ENCODE peak calls at places on chromosomes 1 and 21, in ten cellular contexts. E is stimulated activated CD8-positive, alpha-beta memory T cell treated with anti-CD3 and anti-CD28 coated beads, Interleukin-15, amount 100 ng/mL, for 1 hour; C is OCI-LY7; B is SJCRH30; U is LHCN-M2; F is adrenal gland; I is Right ventricle myocardium superior; T is RCC 7860; P is mammary epithelial cell; Y is lower lobe of right lung. H is an unnamed sample.
A peak's percentile ranks its signal among the peaks of the same experiment; 100 is the strongest.

GRCh38 chr1:160346953-160347352 is 3.8 kb downstream of the NCSTN start:
- DNase-seq in I (no peak), C (peak; percentile 50), B (no peak), Y (peak; percentile 66), T (no peak), P (no peak), E (no peak), U (no peak), F (no peak), H (no peak)

GRCh38 chr21:38343691-38344090 is 86.9 kb downstream of the KCNJ15 start:
- DNase-seq in Y (peak; percentile 76), E (no peak), T (peak; percentile 57), P (peak; percentile 48), C (no peak), F (peak; percentile 45), U (peak; percentile 87), I (no peak), B (no peak), H (peak; percentile 71)

GRCh38 chr1:229408458-229409037 is 25.3 kb downstream of the ACTA1 start:
- DNase-seq in C (no peak), U (peak; percentile 65), F (peak; percentile 60), B (peak; percentile 88), I (peak; percentile 74), P (no peak), E (no peak), Y (no peak), T (no peak), H (no peak)

GRCh38 chr1:186375152-186375928 is at the start of the genes ODR4 and TPR:
- DNase-seq in F (peak; percentile 96), T (peak; percentile 98), Y (peak; percentile 98), C (peak; percentile 97), U (peak; percentile 99), P (peak; percentile 99), E (peak; percentile 90), B (peak; percentile 96), I (peak; percentile 99), H (peak; percentile 99)

GRCh38 chr1:165315481-165315880 is 41.0 kb downstream of the LMX1A start:
- DNase-seq in C (no peak), U (no peak), I (no peak), F (no peak), Y (no peak), P (no peak), E (no peak), B (no peak), T (no peak), H (no peak)

GRCh38 chr1:109274533-109275476 is 8.1 kb downstream of the PSRC1 start:
- DNase-seq in T (peak; percentile 50), P (peak; percentile 95), Y (peak; percentile 84), U (peak; percentile 43), E (no peak), B (peak; percentile 67), I (peak; percentile 58), F (peak; percentile 31), C (no peak), H (peak; percentile 66)

GRCh38 chr1:153985984-153986761 is at the start of gene RAB13:
- DNase-seq in F (peak; percentile 88), P (peak; percentile 79), T (peak; percentile 76), U (peak; percentile 83), Y (peak; percentile 88), B (peak; percentile 84), E (no peak), I (peak; percentile 89), C (no peak), H (peak; percentile 74)

GRCh38 chr21:42351626-42352432 is 1.0 kb upstream of the TFF2 start:
- DNase-seq in U (no peak), B (no peak), F (no peak), E (no peak), T (no peak), C (no peak), Y (no peak), I (no peak), P (no peak), H (no peak)

GRCh38 chr1:19682257-19682656 is 17.6 kb downstream of the HTR6 start:
- DNase-seq in E (no peak), F (no peak), U (peak; percentile 70), Y (no peak), B (no peak), P (peak; percentile 37), I (no peak), C (no peak), T (no peak), H (peak; percentile 76)

GRCh38 chr1:170377896-170378634 is 153.9 kb upstream of the GORAB start:
- DNase-seq in T (no peak), C (no peak), E (no peak), B (no peak), I (no peak), P (no peak), Y (no peak), F (no peak), U (peak; percentile 19), H (no peak)

GRCh38 chr1:180964609-180965008 is 51.9 kb downstream of the KIAA1614 start:
- DNase-seq in U (no peak), C (no peak), E (no peak), I (no peak), B (no peak), Y (no peak), T (no peak), F (no peak), P (no peak), H (no peak)

GRCh38 chr1:96978431-96978830 is 256.8 kb downstream of the PTBP2 start:
- DNase-seq in F (no peak), U (peak; percentile 10), I (no peak), B (no peak), T (no peak), C (no peak), P (no peak), Y (no peak), E (no peak), H (no peak)

GRCh38 chr1:165451696-165452095 is 6.8 kb upstream of the RXRG start:
- DNase-seq in P (no peak), T (no peak), U (no peak), C (no peak), E (no peak), B (no peak), I (no peak), F (no peak), Y (no peak), H (no peak)

GRCh38 chr1:16607433-16607851 is 5.9 kb downstream of the NBPF1 start:
- DNase-seq in C (no peak), E (no peak), I (peak; percentile 23), T (no peak), U (no peak), B (no peak), F (peak; percentile 35), P (no peak), Y (no peak), H (no peak)

GRCh38 chr1:58983159-58983558 is 199.3 kb upstream of the JUN start:
- DNase-seq in E (no peak), C (no peak), F (no peak), I (no peak), P (no peak), B (no peak), U (peak; percentile 65), T (no peak), Y (no peak), H (no peak)

GRCh38 chr1:207713529-207713928 is 38.3 kb upstream of the CD46 start:
- DNase-seq in F (no peak), T (no peak), P (no peak), C (no peak), Y (no peak), E (no peak), I (no peak), B (no peak), U (no peak), H (no peak)

GRCh38 chr1:44822981-44823451 is 14.7 kb downstream of the BTBD19 start:
- DNase-seq in Y (no peak), T (no peak), P (no peak), C (no peak), E (no peak), U (no peak), I (peak; percentile 54), B (no peak), F (no peak), H (no peak)

GRCh38 chr21:28337319-28337718 is 655.4 kb downstream of the LTN1 start:
- DNase-seq in B (no peak), P (peak; percentile 30), I (no peak), C (peak; percentile 42), F (no peak), U (peak; percentile 76), E (no peak), Y (no peak), T (peak; percentile 28), H (peak; percentile 8)

GRCh38 chr21:19228241-19228640 is 824.7 kb upstream of the TMPRSS15 start:
- DNase-seq in I (no peak), C (no peak), E (no peak), B (no peak), Y (no peak), U (no peak), T (no peak), F (no peak), P (no peak), H (no peak)

GRCh38 chr1:19532519-19532918 is 47.2 kb upstream of the CAPZB start:
- DNase-seq in C (no peak), T (no peak), B (no peak), F (no peak), Y (no peak), I (no peak), E (no peak), U (no peak), P (no peak), H (no peak)

H was measured in HT1080.